ENCODE peak calls at places on chromosomes 3 and 15, in eight cellular contexts. I is cardiac muscle cell; O is naive thymus-derived CD4-positive, alpha-beta T cell; L is tibial artery; Q is lower lobe of right lung; Z is CD8-positive, alpha-beta T cell; F is A673; S is right lobe of liver. R is an unnamed sample.

GRCh38 chr3:192890348-192891335 is 27.0 kb downstream of the MB21D2 start:
- DNase-seq in I (no peak), O (no peak), L (no peak), Q (no peak), Z (no peak), F (no peak), S (no peak), R (no peak)

GRCh38 chr15:67183443-67184169 is 70.9 kb downstream of the AAGAB start:
- DNase-seq in I (no peak), O (no peak), L (peak; percentile 33), Q (no peak), Z (peak; percentile 11), F (no peak), S (no peak), R (no peak)

GRCh38 chr3:25069970-25070369 is 358.1 kb upstream of the RARB start:
- DNase-seq in I (no peak), O (no peak), L (no peak), Q (no peak), Z (no peak), F (no peak), S (no peak), R (no peak)

GRCh38 chr3:71282976-71283375 is 300.6 kb downstream of the FOXP1 start:
- DNase-seq in I (no peak), O (no peak), L (no peak), Q (no peak), Z (no peak), F (no peak), S (no peak), R (no peak)

GRCh38 chr3:192772495-192772894 is 45.2 kb upstream of the FGF12 start:
- DNase-seq in I (peak; percentile 34), O (no peak), L (no peak), Q (no peak), Z (no peak), F (peak; percentile 66), S (peak; percentile 69), R (no peak)

GRCh38 chr3:12901631-12902045 is 60.3 kb upstream of the RPL32 start:
- DNase-seq in I (no peak), O (no peak), L (no peak), Q (peak; percentile 14), Z (no peak), F (no peak), S (no peak), R (peak; percentile 34)

GRCh38 chr15:65208656-65209055 is 2.6 kb downstream of the CILP start:
- DNase-seq in I (no peak), O (no peak), L (no peak), Q (no peak), Z (no peak), F (no peak), S (no peak), R (no peak)

GRCh38 chr3:57158813-57159678 is 6.1 kb downstream of the IL17RD start:
- DNase-seq in I (no peak), O (no peak), L (no peak), Q (no peak), Z (no peak), F (peak; percentile 91), S (no peak), R (no peak)

GRCh38 chr3:119570229-119570628 is 9.1 kb upstream of the ADPRH start:
- DNase-seq in I (no peak), O (no peak), L (no peak), Q (no peak), Z (no peak), F (no peak), S (no peak), R (no peak)

GRCh38 chr3:72483554-72484104 is 364.6 kb downstream of the SHQ1 start:
- DNase-seq in I (no peak), O (no peak), L (no peak), Q (no peak), Z (no peak), F (no peak), S (no peak), R (no peak)

GRCh38 chr15:68313501-68314390 is 36.2 kb downstream of the FEM1B start:
- DNase-seq in I (no peak), O (peak; percentile 1), L (peak; percentile 18), Q (no peak), Z (peak; percentile 46), F (no peak), S (peak; percentile 36), R (no peak)

GRCh38 chr15:99172989-99173388 is 68.1 kb downstream of the SYNM start:
- DNase-seq in I (no peak), O (no peak), L (no peak), Q (no peak), Z (no peak), F (no peak), S (no peak), R (no peak)

GRCh38 chr3:50655009-50655830 is 19.5 kb upstream of the DOCK3 start:
- DNase-seq in I (no peak), O (no peak), L (no peak), Q (no peak), Z (no peak), F (no peak), S (no peak), R (no peak)

GRCh38 chr3:197219627-197220026 is 78.8 kb downstream of the DLG1 start:
- DNase-seq in I (no peak), O (no peak), L (no peak), Q (no peak), Z (no peak), F (no peak), S (no peak), R (no peak)

GRCh38 chr15:43777293-43777819 is 590 bp upstream of the ELL3 start:
- DNase-seq in I (peak; percentile 79), O (peak; percentile 69), L (peak; percentile 77), Q (peak; percentile 88), Z (peak; percentile 86), F (peak; percentile 88), S (peak; percentile 90), R (peak; percentile 91)

GRCh38 chr3:30904986-30905385 is 10.5 kb upstream of the GADL1 start:
- DNase-seq in I (no peak), O (no peak), L (no peak), Q (no peak), Z (no peak), F (no peak), S (no peak), R (no peak)

GRCh38 chr3:71311320-71312046 is 272.0 kb downstream of the FOXP1 start:
- DNase-seq in I (peak; percentile 44), O (no peak), L (no peak), Q (no peak), Z (no peak), F (no peak), S (peak; percentile 62), R (no peak)

GRCh38 chr15:96338772-96339661 is 8.5 kb downstream of the NR2F2 start:
- DNase-seq in I (peak; percentile 59), O (no peak), L (no peak), Q (no peak), Z (no peak), F (peak; percentile 37), S (no peak), R (peak; percentile 42)

GRCh38 chr3:184229424-184230080 is at the start of gene VWA5B2:
- DNase-seq in I (peak; percentile 32), O (peak; percentile 58), L (no peak), Q (peak; percentile 66), Z (peak; percentile 82), F (peak; percentile 74), S (peak; percentile 48), R (peak; percentile 67)

GRCh38 chr3:41200669-41201021 is 1.3 kb downstream of the CTNNB1 start:
- DNase-seq in I (peak; percentile 64), O (no peak), L (peak; percentile 38), Q (no peak), Z (peak; percentile 50), F (peak; percentile 15), S (no peak), R (no peak)

GRCh38 chr3:158679547-158680000 is 7.1 kb upstream of the LXN start:
- DNase-seq in I (peak; percentile 29), O (no peak), L (no peak), Q (no peak), Z (no peak), F (no peak), S (no peak), R (no peak)

GRCh38 chr3:124787490-124788195 is 57.4 kb downstream of the UMPS start:
- DNase-seq in I (peak; percentile 45), O (no peak), L (no peak), Q (no peak), Z (no peak), F (no peak), S (no peak), R (no peak)
- H3K4me1 ChIP-seq in I (peaks cover 11% of the 10 kb centered on the region), O (no peaks in the 10 kb centered on the region), L (no peaks in the 10 kb centered on the region), Q (peaks cover 20% of the 10 kb centered on the region), Z (no peaks in the 10 kb centered on the region), F (peaks cover 16% of the 10 kb centered on the region), S (no peaks in the 10 kb centered on the region), R (peaks cover 6% of the 10 kb centered on the region)

GRCh38 chr15:60406513-60407124 is 8.8 kb upstream of the ANXA2 start:
- DNase-seq in I (no peak), O (no peak), L (no peak), Q (no peak), Z (no peak), F (no peak), S (no peak), R (no peak)

GRCh38 chr15:60405405-60405804 is 7.6 kb upstream of the ANXA2 start:
- DNase-seq in I (no peak), O (no peak), L (no peak), Q (no peak), Z (no peak), F (no peak), S (no peak), R (no peak)

GRCh38 chr15:60408438-60409105 is 10.8 kb upstream of the ANXA2 start:
- DNase-seq in I (peak; percentile 80), O (no peak), L (no peak), Q (no peak), Z (no peak), F (peak; percentile 48), S (no peak), R (no peak)

GRCh38 chr15:60412026-60412425 is 14.2 kb upstream of the ANXA2 start:
- DNase-seq in I (no peak), O (no peak), L (no peak), Q (no peak), Z (no peak), F (no peak), S (no peak), R (no peak)

GRCh38 chr15:60407406-60407805 is 9.6 kb upstream of the ANXA2 start:
- DNase-seq in I (peak; percentile 67), O (no peak), L (no peak), Q (no peak), Z (no peak), F (peak; percentile 48), S (no peak), R (no peak)
- H3K4me3 ChIP-seq in I (no peak overlapping the region), O (no peak overlapping the region), L (no peak overlapping the region), Q (no peak overlapping the region), Z (no peak overlapping the region), F (no peak overlapping the region), S (no peak overlapping the region), R (no peak overlapping the region)

GRCh38 chr15:70269991-70270751 is 172.5 kb upstream of the TLE3 start:
- DNase-seq in I (peak; percentile 72), O (no peak), L (peak; percentile 42), Q (no peak), Z (no peak), F (peak; percentile 63), S (peak; percentile 60), R (peak; percentile 24)
- H3K4me1 ChIP-seq in I (peaks cover 9% of the 10 kb centered on the region), O (peaks cover 10% of the 10 kb centered on the region), L (no peaks in the 10 kb centered on the region), Q (peaks cover 54% of the 10 kb centered on the region), Z (peaks cover 27% of the 10 kb centered on the region), F (peaks cover 22% of the 10 kb centered on the region), S (no peaks in the 10 kb centered on the region), R (peaks cover 2% of the 10 kb centered on the region)

GRCh38 chr3:105865867-105866350 is 2.9 kb downstream of the CBLB start:
- DNase-seq in I (no peak), O (no peak), L (no peak), Q (no peak), Z (no peak), F (no peak), S (no peak), R (no peak)
- H3K4me3 ChIP-seq in I (peak overlapping the region; percentile 91), O (peak overlapping the region; percentile 86), L (peak overlapping the region; percentile 80), Q (peak overlapping the region; percentile 86), Z (peak overlapping the region; percentile 93), F (peak overlapping the region; percentile 1), S (peak overlapping the region; percentile 4), R (no peak overlapping the region)